ENCODE peak calls at places on chromosomes 11 and 22, in six cellular contexts. A is right cardiac atrium, P is cardiac muscle cell, Z is A549, C is Peyer's patch, E is IMR-90. V is an unnamed sample. For H3K4me1, the result is how much of the 10 kb centered on the place peaks cover.

GRCh38 chr22:20011993-20012740 is 4.5 kb downstream of the ARVCF start:
- DNase-seq in A (peak), P (no peak), Z (no peak), C (no peak), E (no peak), V (peak)

GRCh38 chr22:24146791-24147353 is 34.4 kb upstream of the SUSD2 start:
- DNase-seq in A (peak), P (peak), Z (no peak), C (no peak), E (peak), V (peak)

GRCh38 chr22:17725465-17725800 is 48.8 kb downstream of the BID start:
- DNase-seq in A (no peak), P (no peak), Z (no peak), C (no peak), E (no peak), V (no peak)

GRCh38 chr22:24694971-24695928 is 79.3 kb downstream of the PIWIL3 start:
- DNase-seq in A (no peak), P (no peak), Z (no peak), C (no peak), E (no peak), V (no peak)

GRCh38 chr22:19079691-19080090 is 42.5 kb downstream of the DGCR2 start:
- DNase-seq in A (no peak), P (no peak), Z (no peak), C (peak), E (no peak), V (no peak)

GRCh38 chr22:39845522-39845921 is 48.0 kb downstream of the ENTHD1 start:
- DNase-seq in A (no peak), P (no peak), Z (no peak), C (no peak), E (no peak), V (no peak)

GRCh38 chr11:45158210-45158644 is 11.8 kb downstream of the PRDM11 start:
- DNase-seq in A (peak), P (peak), Z (no peak), C (no peak), E (no peak), V (peak)

GRCh38 chr22:45968003-45968650 is 8.8 kb downstream of the WNT7B start:
- DNase-seq in A (no peak), P (no peak), Z (no peak), C (no peak), E (peak), V (no peak)

GRCh38 chr11:7582338-7582985 is 68.7 kb downstream of the PPFIBP2 start:
- DNase-seq in A (no peak), P (no peak), Z (no peak), C (no peak), E (no peak), V (no peak)

GRCh38 chr11:46345131-46345597 is 2.1 kb upstream of the DGKZ start:
- DNase-seq in A (peak), P (no peak), Z (no peak), C (peak), E (no peak), V (peak)

GRCh38 chr22:32020117-32020516 is 22.9 kb upstream of the SLC5A1 start:
- DNase-seq in A (no peak), P (no peak), Z (peak), C (no peak), E (peak), V (no peak)

GRCh38 chr22:47918276-47918928 is 1156.0 kb downstream of the TBC1D22A start:
- DNase-seq in A (no peak), P (no peak), Z (no peak), C (peak), E (no peak), V (no peak)

GRCh38 chr11:30992513-30992849 is 377.1 kb downstream of the DCDC1 start:
- DNase-seq in A (no peak), P (no peak), Z (peak), C (no peak), E (no peak), V (no peak)

GRCh38 chr11:43341159-43341558 is 17.6 kb upstream of the TTC17 start:
- DNase-seq in A (no peak), P (no peak), Z (no peak), C (no peak), E (no peak), V (no peak)

GRCh38 chr11:111603633-111604130 is 1.4 kb downstream of the SIK2 start:
- DNase-seq in A (no peak), P (no peak), Z (no peak), C (no peak), E (no peak), V (no peak)

GRCh38 chr11:76615950-76616349 is 54.6 kb downstream of the LRRC32 start:
- DNase-seq in A (peak), P (no peak), Z (no peak), C (no peak), E (peak), V (peak)

GRCh38 chr11:76613901-76614300 is 56.6 kb downstream of the LRRC32 start:
- DNase-seq in A (peak), P (no peak), Z (no peak), C (no peak), E (no peak), V (no peak)

GRCh38 chr11:76616676-76617552 is 53.6 kb downstream of the LRRC32 start:
- DNase-seq in A (peak), P (no peak), Z (no peak), C (no peak), E (no peak), V (no peak)

GRCh38 chr11:76612226-76612625 is 58.3 kb downstream of the LRRC32 start:
- DNase-seq in A (no peak), P (no peak), Z (no peak), C (no peak), E (no peak), V (no peak)

DNA sequence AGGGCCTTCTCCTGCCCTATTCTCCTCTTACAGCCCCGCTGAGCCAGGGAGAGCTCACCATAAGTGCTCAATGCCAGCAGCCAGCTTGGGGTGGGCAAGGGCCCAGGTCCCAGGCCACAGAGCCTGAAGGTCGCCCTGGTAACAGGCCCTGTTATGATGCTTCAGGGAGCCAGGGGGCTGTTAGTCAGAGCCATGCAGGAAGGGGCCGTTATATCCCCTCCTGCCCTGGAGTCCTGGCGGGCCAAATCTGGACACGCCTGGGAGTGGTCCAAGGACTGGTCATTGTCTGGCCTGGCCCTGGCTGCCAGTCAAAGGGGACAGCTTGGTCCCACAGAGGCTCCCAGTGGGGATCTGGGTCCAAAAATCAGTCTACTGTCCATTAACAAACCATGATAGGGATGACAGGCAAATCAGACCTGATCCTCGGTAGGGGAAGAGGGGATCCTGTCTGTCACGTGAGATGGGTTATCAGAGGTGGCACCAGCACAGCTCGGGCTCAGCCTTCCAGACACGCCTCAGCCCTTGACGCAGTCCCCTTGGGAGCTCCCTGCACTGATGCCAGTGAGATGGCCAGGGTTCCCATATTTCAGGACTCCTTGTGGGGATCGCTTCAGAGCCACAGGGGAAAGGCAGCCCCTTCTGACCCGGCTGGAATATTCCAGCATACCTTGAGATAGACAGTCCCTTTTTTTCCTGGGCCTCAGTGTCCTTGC is 55.9 kb downstream of the LRRC32 start:
- DNase-seq in A (peak), P (no peak), Z (no peak), C (no peak), E (no peak), V (peak)
- H3K4me1 ChIP-seq in A (under half), P (under half), Z (under half), C (under half), E (under half), V (half or more)

DNA sequence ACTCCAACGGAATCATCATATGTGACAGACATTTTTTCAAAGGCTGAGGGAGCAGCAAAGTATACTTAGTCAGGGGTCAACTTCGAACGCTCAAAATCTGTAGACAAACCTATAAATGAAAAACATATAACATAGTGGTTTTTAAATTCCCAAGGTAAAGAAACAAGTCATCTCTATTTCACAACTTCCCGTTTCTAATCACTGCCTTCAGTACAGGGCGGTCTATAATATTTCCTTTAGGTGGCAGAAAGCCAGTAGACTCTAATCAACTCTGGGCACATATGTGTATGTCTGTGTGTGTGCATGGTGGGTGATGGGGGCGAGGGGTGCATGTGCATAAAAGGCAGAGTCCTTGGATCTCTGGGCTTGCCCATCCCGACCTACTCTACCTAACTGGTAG is 55.0 kb upstream of the ARFGAP3 start:
- DNase-seq in A (peak), P (no peak), Z (no peak), C (no peak), E (no peak), V (no peak)
- H3K4me1 ChIP-seq in A (under half), P (half or more), Z (under half), C (under half), E (under half), V (under half)

GRCh38 chr11:64237484-64237951 is 3.1 kb downstream of the VEGFB start:
- DNase-seq in A (peak), P (no peak), Z (no peak), C (no peak), E (no peak), V (no peak)
- H3K4me1 ChIP-seq in A (under half), P (under half), Z (under half), C (under half), E (under half), V (under half)

GRCh38 chr11:63508009-63508408 is 2.1 kb downstream of the LGALS12 start:
- DNase-seq in A (peak), P (peak), Z (peak), C (no peak), E (no peak), V (peak)
- H3K4me1 ChIP-seq in A (under half), P (under half), Z (under half), C (under half), E (under half), V (under half)

V was measured in heart left ventricle.